ENCODE peak calls at places on chromosomes 3 and 15, in four cellular contexts. One of them, this sample, is unnamed.

GRCh38 chr15:89652666-89653065 is 2.6 kb downstream of the KIF7 start:
- DNase-seq in GM12891: no peak
- DNase-seq in GM12878: no peak
- DNase-seq in K562: no peak
- DNase-seq in this sample: no peak

GRCh38 chr3:127065561-127066270 is 82.8 kb downstream of the PLXNA1 start:
- DNase-seq in GM12891: no peak
- DNase-seq in GM12878: no peak
- DNase-seq in K562: no peak
- DNase-seq in this sample: no peak

GRCh38 chr15:41698779-41699178 is 38.6 kb downstream of the MGA start:
- DNase-seq in GM12891: no peak
- DNase-seq in GM12878: no peak
- DNase-seq in K562: no peak
- DNase-seq in this sample: no peak

GRCh38 chr3:60504827-60505457 is 746.3 kb downstream of the FHIT start:
- DNase-seq in GM12891: no peak
- DNase-seq in GM12878: peak
- DNase-seq in K562: no peak
- DNase-seq in this sample: no peak

GRCh38 chr3:194134231-194134756 is 1.7 kb upstream of the HES1 start:
- DNase-seq in GM12891: no peak
- DNase-seq in GM12878: no peak
- DNase-seq in K562: no peak
- DNase-seq in this sample: peak

GRCh38 chr3:153289334-153289808 is 127.3 kb downstream of the RAP2B start:
- DNase-seq in GM12891: no peak
- DNase-seq in GM12878: no peak
- DNase-seq in K562: peak
- DNase-seq in this sample: peak

GRCh38 chr15:57914350-57915055 is 151.0 kb downstream of the ALDH1A2 start:
- DNase-seq in GM12891: no peak
- DNase-seq in GM12878: no peak
- DNase-seq in K562: no peak
- DNase-seq in this sample: no peak

GRCh38 chr3:158091526-158091925 is 14.7 kb downstream of the SHOX2 start:
- DNase-seq in GM12891: no peak
- DNase-seq in GM12878: no peak
- DNase-seq in K562: peak
- DNase-seq in this sample: no peak

GRCh38 chr3:138463724-138464489 is 29.5 kb downstream of the ESYT3 start:
- DNase-seq in GM12891: no peak
- DNase-seq in GM12878: no peak
- DNase-seq in K562: no peak
- DNase-seq in this sample: no peak

GRCh38 chr3:16533928-16534913 is 20.7 kb upstream of the RFTN1 start:
- DNase-seq in GM12891: no peak
- DNase-seq in GM12878: no peak
- DNase-seq in K562: no peak
- DNase-seq in this sample: no peak

GRCh38 chr15:92510163-92510882 is 116.6 kb downstream of the ST8SIA2 start:
- DNase-seq in GM12891: no peak
- DNase-seq in GM12878: no peak
- DNase-seq in K562: no peak
- DNase-seq in this sample: no peak

GRCh38 chr15:33234019-33234418 is 39.5 kb upstream of the FMN1 start:
- DNase-seq in GM12891: no peak
- DNase-seq in GM12878: no peak
- DNase-seq in K562: peak
- DNase-seq in this sample: no peak
- TF ChIP-seq SPI1 in GM12891: no peak
- TF ChIP-seq SPI1 in GM12878: no peak
- TF ChIP-seq SPI1 in K562: no peak
- TF ChIP-seq SPI1 in this sample: no peak

GRCh38 chr3:86954226-86954625 is 36.7 kb downstream of the VGLL3 start:
- DNase-seq in GM12891: no peak
- DNase-seq in GM12878: no peak
- DNase-seq in K562: no peak
- DNase-seq in this sample: no peak
- TF ChIP-seq SPI1 in GM12891: no peak
- TF ChIP-seq SPI1 in GM12878: no peak
- TF ChIP-seq SPI1 in K562: no peak
- TF ChIP-seq SPI1 in this sample: no peak

DNA sequence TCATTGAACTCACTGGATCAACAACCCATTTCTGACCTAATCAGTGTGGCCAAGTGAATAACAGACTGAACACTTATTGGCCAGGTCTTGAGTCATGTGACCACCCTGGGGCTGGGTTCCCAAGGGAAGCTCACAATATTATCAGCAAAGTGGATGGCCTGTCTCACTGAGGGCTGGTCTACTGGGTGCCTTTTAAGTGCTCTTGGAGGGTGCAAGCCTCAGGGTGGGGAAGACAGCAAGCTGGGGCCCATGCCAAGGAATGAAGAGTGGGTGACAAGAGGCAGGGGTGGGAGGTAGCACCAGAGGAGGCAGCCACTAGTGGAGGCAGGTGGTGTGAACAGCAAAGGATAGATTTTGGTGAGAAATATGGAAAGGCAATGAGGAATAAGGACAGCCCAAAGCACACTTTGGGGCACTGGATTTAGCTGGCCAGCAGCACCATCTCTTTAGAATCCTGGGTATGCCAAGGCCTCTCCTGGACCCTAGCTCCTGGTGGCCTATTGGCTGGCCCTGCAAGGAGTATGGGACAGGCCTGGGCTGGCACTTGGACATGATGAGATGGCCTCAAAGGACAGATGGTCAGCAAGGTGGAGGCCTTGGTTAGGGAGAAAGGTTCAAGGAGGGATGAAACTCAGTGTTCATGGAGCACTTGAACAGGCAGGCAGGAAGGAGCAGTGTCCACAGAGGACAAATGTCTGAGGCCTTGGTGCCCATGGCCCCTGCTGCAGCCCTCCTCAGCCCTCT is 34.2 kb downstream of the HMCES start:
- DNase-seq in GM12891: no peak
- DNase-seq in GM12878: no peak
- DNase-seq in K562: peak
- DNase-seq in this sample: no peak
- TF ChIP-seq SPI1 in GM12891: no peak
- TF ChIP-seq SPI1 in GM12878: no peak
- TF ChIP-seq SPI1 in K562: no peak
- TF ChIP-seq SPI1 in this sample: no peak

GRCh38 chr3:37785718-37786117 is 76.0 kb upstream of the CTDSPL start:
- DNase-seq in GM12891: no peak
- DNase-seq in GM12878: no peak
- DNase-seq in K562: no peak
- DNase-seq in this sample: no peak

DNA sequence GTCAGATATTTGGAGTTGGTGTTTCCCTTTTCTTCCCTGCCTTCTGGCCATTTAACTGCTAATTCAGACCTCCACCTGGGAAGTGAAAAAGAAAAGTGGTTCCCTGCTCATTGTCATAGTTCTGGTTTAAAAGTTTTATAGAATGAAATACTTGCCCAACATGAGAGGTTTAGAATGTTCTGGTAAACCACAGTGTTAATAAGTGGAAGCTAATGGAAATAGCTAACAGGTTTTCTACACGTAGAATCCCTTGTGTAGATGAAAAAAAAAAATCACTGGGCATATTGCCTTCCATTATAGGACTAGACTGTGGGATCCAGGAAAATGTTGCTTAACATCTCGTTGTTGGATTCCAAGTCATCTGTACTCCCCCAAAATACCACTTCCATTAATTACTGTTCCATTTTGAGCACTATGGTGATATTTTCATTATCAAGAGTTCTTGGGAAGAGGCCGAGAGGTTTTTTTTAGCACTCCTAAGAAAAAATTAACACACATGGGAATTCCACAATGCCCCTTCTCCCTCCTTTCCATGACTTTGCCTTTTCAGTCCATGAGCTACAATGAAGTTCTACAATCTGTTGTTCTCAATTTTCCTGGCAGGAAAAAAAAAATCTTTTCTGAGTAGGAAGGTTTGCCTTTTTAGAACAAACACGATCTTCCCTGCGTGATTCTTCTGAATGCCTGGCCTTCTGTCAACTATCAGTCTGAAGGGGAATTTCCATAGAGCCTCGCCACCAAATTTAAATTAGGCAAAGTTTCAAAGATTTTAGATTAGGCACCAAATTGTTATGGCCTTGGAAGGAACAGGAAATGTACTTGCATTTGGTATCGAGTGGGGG is 74.4 kb upstream of the CTDSPL start:
- DNase-seq in GM12891: no peak
- DNase-seq in GM12878: no peak
- DNase-seq in K562: no peak
- DNase-seq in this sample: no peak
- TF ChIP-seq SPI1 in GM12891: no peak
- TF ChIP-seq SPI1 in GM12878: no peak
- TF ChIP-seq SPI1 in K562: no peak
- TF ChIP-seq SPI1 in this sample: no peak

DNA sequence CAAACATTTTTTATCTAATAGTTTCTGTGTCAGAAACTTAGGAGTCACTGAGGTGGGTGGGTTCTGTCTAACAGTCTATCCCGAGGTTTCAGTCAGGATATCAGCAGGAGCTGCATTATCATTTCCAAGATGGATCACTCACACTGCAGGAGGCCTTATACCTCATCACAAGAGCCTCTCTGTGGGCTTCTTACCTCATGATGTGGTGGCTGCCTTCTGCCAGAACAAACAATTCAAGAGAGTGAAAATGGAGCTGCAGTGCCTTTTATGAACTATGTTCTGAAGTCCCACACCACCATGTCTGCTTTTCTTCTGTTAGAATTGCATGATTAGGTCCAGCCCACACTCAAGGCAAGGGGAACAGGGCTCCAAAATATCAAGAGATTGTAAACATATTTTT is 27.9 kb downstream of the RFX7 start:
- DNase-seq in GM12891: no peak
- DNase-seq in GM12878: no peak
- DNase-seq in K562: no peak
- DNase-seq in this sample: no peak
- TF ChIP-seq SPI1 in GM12891: no peak
- TF ChIP-seq SPI1 in GM12878: no peak
- TF ChIP-seq SPI1 in K562: no peak
- TF ChIP-seq SPI1 in this sample: no peak

DNA sequence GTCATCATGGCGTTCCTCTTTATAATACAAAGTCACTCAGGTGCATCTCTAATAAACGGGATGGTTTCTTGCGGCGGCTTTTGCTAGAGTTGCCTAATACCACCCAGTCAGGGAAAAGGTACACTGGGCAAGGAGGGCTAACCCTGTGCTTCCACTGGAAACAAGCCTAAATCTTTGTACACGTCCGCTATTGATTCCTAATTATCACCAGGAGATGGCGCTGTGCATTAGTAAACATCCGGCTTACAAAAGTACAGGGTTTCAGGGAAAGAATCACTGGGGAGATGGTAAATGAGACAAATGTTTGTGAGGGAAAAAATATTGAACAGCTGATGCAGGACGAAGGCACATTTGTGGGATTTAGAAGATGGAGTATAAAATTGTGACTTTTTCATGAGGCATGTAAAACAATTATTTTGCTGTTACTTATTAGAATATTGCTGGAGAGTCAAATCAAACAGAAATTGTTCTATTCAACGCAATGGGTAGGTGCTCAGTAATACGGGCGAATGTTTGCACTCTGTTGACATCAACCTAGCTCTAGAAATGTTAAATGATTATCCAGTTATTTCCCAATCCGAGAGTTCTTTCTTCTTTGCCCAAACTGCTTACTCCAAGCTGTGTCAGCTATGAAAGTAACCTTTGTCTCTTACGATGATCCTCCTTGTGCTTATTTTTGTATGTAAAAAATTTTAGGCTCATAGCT is 50.6 kb downstream of the GMNC start:
- DNase-seq in GM12891: no peak
- DNase-seq in GM12878: no peak
- DNase-seq in K562: peak
- DNase-seq in this sample: peak
- TF ChIP-seq SPI1 in GM12891: no peak
- TF ChIP-seq SPI1 in GM12878: no peak
- TF ChIP-seq SPI1 in K562: no peak
- TF ChIP-seq SPI1 in this sample: no peak

GRCh38 chr3:119304201-119304713 is 10.1 kb downstream of the ARHGAP31 start:
- DNase-seq in GM12891: no peak
- DNase-seq in GM12878: no peak
- DNase-seq in K562: no peak
- DNase-seq in this sample: no peak
- TF ChIP-seq SPI1 in GM12891: no peak
- TF ChIP-seq SPI1 in GM12878: no peak
- TF ChIP-seq SPI1 in K562: no peak
- TF ChIP-seq SPI1 in this sample: no peak

DNA sequence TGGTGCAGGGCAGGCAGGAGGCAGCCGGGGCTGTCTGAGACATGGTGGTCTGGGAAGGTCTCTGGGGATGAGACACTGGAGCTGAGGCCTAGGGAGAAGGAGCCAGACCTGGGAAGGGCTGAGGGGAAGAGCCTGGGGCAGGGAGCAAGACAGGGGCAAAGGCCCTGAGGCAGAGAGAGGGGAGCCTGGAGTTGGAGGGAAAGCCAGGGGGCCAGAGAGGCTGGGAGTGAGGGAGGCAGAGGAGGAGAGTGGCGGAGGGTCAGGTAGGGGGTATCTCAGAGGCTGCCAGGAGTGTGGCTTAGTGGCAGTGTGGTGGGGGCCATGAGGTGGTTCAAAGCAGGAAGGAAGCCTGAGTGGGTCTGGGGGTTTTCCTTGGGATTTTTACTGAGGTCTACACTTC is 6.1 kb upstream of the SLC6A6 start:
- DNase-seq in GM12891: no peak
- DNase-seq in GM12878: no peak
- DNase-seq in K562: no peak
- DNase-seq in this sample: no peak
- TF ChIP-seq SPI1 in GM12891: no peak
- TF ChIP-seq SPI1 in GM12878: no peak
- TF ChIP-seq SPI1 in K562: no peak
- TF ChIP-seq SPI1 in this sample: no peak

GRCh38 chr3:114011059-114011797 is 45.1 kb downstream of the CCDC191 start:
- DNase-seq in GM12891: no peak
- DNase-seq in GM12878: no peak
- DNase-seq in K562: no peak
- DNase-seq in this sample: no peak
- TF ChIP-seq SPI1 in GM12891: peak
- TF ChIP-seq SPI1 in GM12878: peak
- TF ChIP-seq SPI1 in K562: no peak
- TF ChIP-seq SPI1 in this sample: peak

GRCh38 chr3:72485649-72486048 is 362.6 kb downstream of the SHQ1 start:
- DNase-seq in GM12891: no peak
- DNase-seq in GM12878: no peak
- DNase-seq in K562: no peak
- DNase-seq in this sample: no peak

GRCh38 chr3:72489916-72490315 is 358.3 kb downstream of the SHQ1 start:
- DNase-seq in GM12891: no peak
- DNase-seq in GM12878: no peak
- DNase-seq in K562: no peak
- DNase-seq in this sample: no peak

GRCh38 chr3:72487946-72488735 is 360.1 kb downstream of the SHQ1 start:
- DNase-seq in GM12891: no peak
- DNase-seq in GM12878: no peak
- DNase-seq in K562: no peak
- DNase-seq in this sample: no peak

GRCh38 chr3:72488736-72489030 is 359.6 kb downstream of the SHQ1 start:
- DNase-seq in GM12891: no peak
- DNase-seq in GM12878: no peak
- DNase-seq in K562: no peak
- DNase-seq in this sample: no peak

GRCh38 chr3:72487078-72487765 is 361.0 kb downstream of the SHQ1 start:
- DNase-seq in GM12891: no peak
- DNase-seq in GM12878: no peak
- DNase-seq in K562: peak
- DNase-seq in this sample: no peak
- TF ChIP-seq SPI1 in GM12891: no peak
- TF ChIP-seq SPI1 in GM12878: no peak
- TF ChIP-seq SPI1 in K562: no peak
- TF ChIP-seq SPI1 in this sample: no peak

This sample was measured in HL-60.